ENCODE peak calls at places on chromosomes 4 and X, in eight cellular contexts. C is epithelial cell of esophagus, Y is AG10803, M is choroid plexus epithelial cell, X is endothelial cell, Z is adrenal gland, G is mesothelial cell of epicardium, P is cardiac muscle cell. U is an unnamed sample.

GRCh38 chrX:130176354-130176776 is 4.6 kb downstream of the RAB33A start:
- DNase-seq in G (no peak), C (peak), Y (no peak), M (no peak), P (no peak), Z (no peak), X (no peak), U (no peak)

GRCh38 chrX:148146121-148146520 is 165.0 kb downstream of the FMR1NB start:
- DNase-seq in Y (no peak), X (no peak), Z (no peak), P (no peak), G (no peak), C (no peak), M (no peak), U (no peak)

GRCh38 chrX:23854945-23855344 is 52.8 kb downstream of the APOO start:
- DNase-seq in Z (no peak), G (no peak), M (peak), P (peak), X (no peak), Y (peak), C (peak), U (peak)

GRCh38 chrX:50100188-50100587 is 100.6 kb downstream of the AKAP4 start:
- DNase-seq in Z (peak), G (no peak), C (peak), X (peak), Y (no peak), M (peak), P (no peak), U (no peak)

GRCh38 chrX:136781180-136781797 is 557 bp upstream of the ARHGEF6 start:
- DNase-seq in Y (peak), G (no peak), C (no peak), Z (no peak), M (peak), X (no peak), P (peak), U (no peak)

GRCh38 chrX:68895339-68896250 is 66.8 kb downstream of the EFNB1 start:
- DNase-seq in X (no peak), Y (peak), C (peak), M (peak), P (peak), G (no peak), Z (peak), U (no peak)

GRCh38 chr4:87853108-87853507 is 20.3 kb downstream of the MEPE start:
- DNase-seq in X (no peak), M (peak), Z (no peak), C (peak), Y (peak), P (peak), G (no peak), U (no peak)

GRCh38 chrX:150162141-150162540 is 201.0 kb upstream of the MAMLD1 start:
- DNase-seq in X (no peak), G (no peak), C (peak), P (no peak), M (no peak), Y (no peak), Z (no peak), U (peak)

GRCh38 chr4:150518559-150518958 is 63.4 kb upstream of the MAB21L2 start:
- DNase-seq in Z (no peak), M (peak), G (no peak), X (no peak), Y (peak), P (peak), C (peak), U (no peak)

GRCh38 chr4:150664935-150665334 is 83.0 kb downstream of the MAB21L2 start:
- DNase-seq in M (peak), P (peak), Z (no peak), C (peak), Y (peak), X (no peak), G (no peak), U (no peak)

GRCh38 chrX:9516635-9517034 is 51.8 kb downstream of the TBL1X start:
- DNase-seq in G (no peak), Y (no peak), X (no peak), M (no peak), Z (no peak), P (no peak), C (no peak), U (no peak)

GRCh38 chrX:16114640-16115039 is 8.7 kb upstream of the GRPR start:
- DNase-seq in M (peak), P (peak), Y (peak), G (no peak), X (no peak), C (no peak), Z (no peak), U (no peak)

GRCh38 chrX:136055651-136056221 is 70.5 kb downstream of the SLC9A6 start:
- DNase-seq in M (peak), X (no peak), P (peak), Y (peak), Z (no peak), G (no peak), C (peak), U (peak)

GRCh38 chr4:102612824-102613366 is 111.7 kb downstream of the NFKB1 start:
- DNase-seq in G (no peak), P (no peak), Y (no peak), C (peak), M (no peak), X (no peak), Z (no peak), U (no peak)

GRCh38 chr4:88823058-88823919 is 125.7 kb upstream of the NAP1L5 start:
- DNase-seq in Z (peak), C (peak), Y (peak), X (peak), G (peak), M (peak), P (peak), U (peak)

GRCh38 chrX:153791104-153791852 is 2.9 kb downstream of the IDH3G start:
- DNase-seq in P (no peak), M (no peak), Y (no peak), X (no peak), Z (no peak), G (no peak), C (no peak), U (no peak)

GRCh38 chr4:147078362-147078761 is 132.7 kb upstream of the TTC29 start:
- DNase-seq in Y (peak), C (no peak), P (peak), G (no peak), X (no peak), M (no peak), Z (no peak), U (no peak)

GRCh38 chrX:45621356-45622041 is 420.8 kb upstream of the DIPK2B start:
- DNase-seq in X (no peak), G (no peak), Y (peak), Z (no peak), M (peak), P (peak), C (peak), U (no peak)

GRCh38 chr4:76476606-76477005 is 41.6 kb downstream of the SHROOM3 start:
- DNase-seq in M (no peak), C (no peak), P (no peak), X (no peak), Y (no peak), Z (no peak), G (no peak), U (no peak)

DNA sequence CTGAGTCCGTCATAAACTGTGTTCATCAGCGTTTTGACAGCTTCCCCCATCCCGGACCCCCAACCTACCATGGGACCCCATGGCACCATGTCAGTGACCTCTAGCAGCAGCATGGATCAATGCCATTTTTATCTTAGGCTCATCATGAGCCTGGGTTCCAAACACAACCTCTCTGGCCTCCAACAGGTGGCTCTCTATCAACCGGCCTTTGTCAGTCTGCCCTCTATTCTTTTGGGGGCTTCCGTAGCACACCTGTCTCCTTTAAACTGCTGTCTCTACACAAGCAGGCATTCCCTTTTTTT is 716 bp upstream of the TMEM150C start:
- DNase-seq in C (no peak), Z (no peak), X (no peak), M (no peak), P (no peak), G (no peak), Y (no peak), U (no peak)
- TF ChIP-seq CTCF in C (peak), Z (no peak), X (no peak), M (no peak), P (no peak), G (no peak), Y (no peak), U (no peak)

GRCh38 chr4:71497078-71497477 is 158.3 kb downstream of the SLC4A4 start:
- DNase-seq in X (no peak), P (no peak), Y (no peak), Z (no peak), C (no peak), G (no peak), M (no peak), U (no peak)

GRCh38 chr4:71498002-71498401 is 159.2 kb downstream of the SLC4A4 start:
- DNase-seq in Z (no peak), C (no peak), G (no peak), P (peak), Y (peak), X (no peak), M (no peak), U (no peak)

GRCh38 chr4:71498624-71499023 is 159.8 kb downstream of the SLC4A4 start:
- DNase-seq in M (no peak), P (no peak), Z (no peak), X (no peak), G (no peak), C (no peak), Y (peak), U (no peak)

GRCh38 chr4:71495454-71495853 is 156.6 kb downstream of the SLC4A4 start:
- DNase-seq in Z (no peak), P (no peak), Y (no peak), X (no peak), M (no peak), G (no peak), C (no peak), U (no peak)

DNA sequence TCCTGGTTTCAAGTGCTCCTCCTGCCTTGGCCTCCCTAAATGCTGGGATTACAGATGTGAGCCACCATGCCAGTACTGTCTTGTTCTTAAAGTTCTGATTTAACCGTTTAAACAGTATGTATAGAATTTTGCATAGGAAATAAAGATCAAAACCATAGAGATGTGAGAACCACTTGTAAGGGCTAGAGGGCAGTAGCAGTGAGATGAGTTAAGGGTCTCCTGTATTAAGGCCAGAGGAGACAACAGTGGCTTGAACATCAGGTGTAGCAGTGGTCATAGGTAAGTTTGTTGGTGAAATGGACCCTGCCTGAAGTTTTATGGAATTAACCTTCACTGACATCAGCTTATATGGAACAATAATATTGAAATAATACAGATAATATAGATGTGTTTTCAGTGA is 155.7 kb downstream of the SLC4A4 start:
- DNase-seq in X (no peak), G (no peak), M (peak), P (no peak), Y (no peak), Z (no peak), C (no peak), U (no peak)
- TF ChIP-seq CTCF in X (no peak), G (no peak), M (no peak), P (no peak), Y (no peak), Z (no peak), C (no peak), U (no peak)

GRCh38 chrX:48475295-48475694 is 704 bp upstream of the FTSJ1 start:
- DNase-seq in G (no peak), Z (no peak), M (no peak), X (no peak), C (no peak), Y (no peak), P (no peak), U (no peak)

GRCh38 chrX:48476919-48477318 is 920 bp downstream of the FTSJ1 start:
- DNase-seq in M (no peak), G (no peak), C (no peak), X (no peak), Z (no peak), P (no peak), Y (no peak), U (no peak)

GRCh38 chrX:48474127-48474526 is 1.9 kb upstream of the FTSJ1 start:
- DNase-seq in Z (no peak), G (no peak), P (no peak), C (peak), Y (no peak), M (peak), X (peak), U (no peak)

GRCh38 chrX:48474581-48474980 is 1.4 kb upstream of the FTSJ1 start:
- DNase-seq in Z (no peak), P (no peak), G (no peak), Y (no peak), M (no peak), X (no peak), C (no peak), U (no peak)

GRCh38 chrX:48475774-48476577 is at the start of gene FTSJ1:
- DNase-seq in M (peak), G (peak), Y (peak), X (peak), P (peak), C (peak), Z (peak), U (peak)
- TF ChIP-seq CTCF in M (no peak), G (no peak), Y (no peak), X (no peak), P (no peak), C (no peak), Z (no peak), U (no peak)

GRCh38 chrX:64570204-64570603 is 175.0 kb upstream of the MTMR8 start:
- DNase-seq in P (no peak), Y (no peak), G (no peak), Z (no peak), X (no peak), C (peak), M (no peak), U (no peak)
- TF ChIP-seq CTCF in P (no peak), Y (no peak), G (no peak), Z (no peak), X (peak), C (no peak), M (peak), U (no peak)

GRCh38 chr4:169312690-169313422 is 42.1 kb upstream of the SH3RF1 start:
- DNase-seq in P (no peak), M (no peak), G (no peak), C (no peak), Z (no peak), Y (no peak), X (no peak), U (no peak)

GRCh38 chr4:169309326-169309967 is 38.7 kb upstream of the SH3RF1 start:
- DNase-seq in Y (no peak), C (no peak), M (no peak), P (no peak), Z (no peak), G (no peak), X (no peak), U (no peak)

GRCh38 chr4:169314906-169315305 is 44.1 kb upstream of the SH3RF1 start:
- DNase-seq in P (peak), C (peak), G (peak), Y (peak), M (peak), Z (peak), X (no peak), U (no peak)

GRCh38 chr4:169313732-169314131 is 43.0 kb upstream of the SH3RF1 start:
- DNase-seq in Z (no peak), G (no peak), Y (no peak), X (no peak), C (peak), P (no peak), M (no peak), U (no peak)

GRCh38 chr4:169311643-169312365 is 41.0 kb upstream of the SH3RF1 start:
- DNase-seq in X (peak), C (peak), Y (peak), G (no peak), Z (no peak), P (peak), M (peak), U (no peak)
- TF ChIP-seq CTCF in X (peak), C (peak), Y (peak), G (no peak), Z (peak), P (peak), M (peak), U (peak)

GRCh38 chr4:3193531-3194203 is 55.3 kb upstream of the MSANTD1 start:
- DNase-seq in C (peak), Y (no peak), Z (no peak), G (no peak), P (peak), X (no peak), M (peak), U (no peak)
- TF ChIP-seq CTCF in C (peak), Y (peak), Z (peak), G (no peak), P (peak), X (no peak), M (peak), U (peak)

DNA sequence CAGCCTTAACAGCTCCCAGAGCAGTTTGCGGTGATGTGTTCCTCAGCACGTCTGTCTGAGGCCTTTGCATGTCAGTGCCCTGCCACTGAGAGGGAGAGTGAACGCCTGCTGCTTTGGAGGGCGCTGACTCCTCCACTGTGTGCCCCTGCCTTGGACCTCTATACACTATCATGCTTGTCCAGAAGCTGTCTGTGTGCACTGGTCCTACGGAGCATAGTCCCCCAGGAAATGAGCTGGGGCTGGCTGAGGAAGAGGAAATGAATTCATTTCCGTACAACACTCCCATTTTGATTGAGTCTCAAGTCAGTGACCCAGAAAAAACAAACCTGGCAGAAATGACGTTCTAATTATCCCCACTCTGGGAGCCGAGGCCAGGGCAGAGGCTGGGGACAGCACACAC is 80.5 kb downstream of the SH2D1A start:
- DNase-seq in Y (no peak), C (no peak), M (no peak), Z (no peak), P (no peak), X (no peak), G (no peak), U (no peak)
- TF ChIP-seq CTCF in Y (no peak), C (no peak), M (no peak), Z (no peak), P (no peak), X (no peak), G (no peak), U (no peak)